ENCODE peak calls at places on chromosome 2, in six cellular contexts. F is psoas muscle; Y is IMR-90; W is mesenchymal stem cell; Q is effector memory CD4-positive, alpha-beta T cell; E is NT2/D1. L is an unnamed sample.

GRCh38 chr2:390959-391358 is 103.1 kb upstream of the ALKAL2 start:
- DNase-seq in Q (no peak), E (no peak), Y (no peak), F (no peak), W (no peak), L (no peak)

GRCh38 chr2:197298609-197299008 is 12.0 kb downstream of the ANKRD44 start:
- DNase-seq in W (no peak), F (no peak), Q (no peak), Y (no peak), E (no peak), L (no peak)

GRCh38 chr2:41313082-41313481 is 734.7 kb upstream of the PKDCC start:
- DNase-seq in W (peak; percentile 4), F (no peak), Q (no peak), E (no peak), Y (no peak), L (no peak)

GRCh38 chr2:10361220-10361588 is 58.5 kb downstream of the HPCAL1 start:
- DNase-seq in Q (no peak), E (no peak), Y (peak; percentile 36), F (no peak), W (no peak), L (no peak)

GRCh38 chr2:56648802-56649201 is 465.0 kb downstream of the CCDC85A start:
- DNase-seq in Y (no peak), F (no peak), Q (no peak), W (no peak), E (no peak), L (no peak)

GRCh38 chr2:7071137-7071536 is 153.9 kb downstream of the RNF144A start:
- DNase-seq in Y (no peak), Q (no peak), F (no peak), W (no peak), E (no peak), L (no peak)

GRCh38 chr2:159557437-159558034 is 58.8 kb downstream of the BAZ2B start:
- DNase-seq in W (peak; percentile 35), E (no peak), Y (peak; percentile 8), Q (no peak), F (no peak), L (peak; percentile 6)

GRCh38 chr2:241665731-241666440 is 20.7 kb downstream of the DTYMK start:
- DNase-seq in W (no peak), Q (no peak), F (no peak), Y (no peak), E (no peak), L (peak; percentile 35)

GRCh38 chr2:24721470-24721869 is 71.7 kb downstream of the PTRHD1 start:
- DNase-seq in F (peak; percentile 89), E (no peak), Q (no peak), W (peak; percentile 92), Y (peak; percentile 93), L (no peak)

GRCh38 chr2:203583084-203583695 is 48.1 kb upstream of the RAPH1 start:
- DNase-seq in F (no peak), W (no peak), Q (no peak), E (no peak), Y (no peak), L (no peak)

GRCh38 chr2:240397542-240397916 is 37.9 kb upstream of the GPC1 start:
- DNase-seq in Q (no peak), E (no peak), F (no peak), W (no peak), Y (no peak), L (peak; percentile 31)

GRCh38 chr2:240925191-240925575 is 19.0 kb downstream of the CROCC2 start:
- DNase-seq in Q (no peak), Y (no peak), E (no peak), F (peak; percentile 41), W (no peak), L (peak; percentile 74)

GRCh38 chr2:158491072-158491471 is 34.3 kb downstream of the PKP4 start:
- DNase-seq in E (no peak), W (no peak), Y (no peak), Q (no peak), F (no peak), L (no peak)

GRCh38 chr2:80489718-80490117 is 185.2 kb upstream of the LRRTM1 start:
- DNase-seq in E (no peak), Y (peak; percentile 57), F (no peak), Q (no peak), W (peak; percentile 39), L (no peak)

GRCh38 chr2:176653856-176654443 is 384.7 kb downstream of the MTX2 start:
- DNase-seq in Y (peak; percentile 55), E (peak; percentile 83), Q (no peak), F (peak; percentile 76), W (peak; percentile 69), L (peak; percentile 47)

GRCh38 chr2:100292022-100292580 is 30.2 kb downstream of the LONRF2 start:
- DNase-seq in E (peak; percentile 73), Q (peak; percentile 23), Y (peak; percentile 96), W (peak; percentile 98), F (no peak), L (peak; percentile 37)

GRCh38 chr2:10085852-10086148 is 5.6 kb upstream of the CYS1 start:
- DNase-seq in W (no peak), E (no peak), Y (no peak), Q (no peak), F (no peak), L (no peak)

GRCh38 chr2:168097431-168097830 is 150.0 kb downstream of the STK39 start:
- DNase-seq in Y (no peak), W (no peak), E (no peak), Q (no peak), F (no peak), L (no peak)

GRCh38 chr2:190093793-190094192 is 31.3 kb upstream of the MSTN start:
- DNase-seq in F (no peak), Q (no peak), W (peak; percentile 54), Y (peak; percentile 38), E (no peak), L (no peak)

GRCh38 chr2:80896576-80896975 is 592.0 kb upstream of the LRRTM1 start:
- DNase-seq in Y (no peak), W (no peak), E (no peak), Q (no peak), F (no peak), L (no peak)

GRCh38 chr2:12555012-12555645 is 161.6 kb upstream of the TRIB2 start:
- DNase-seq in F (no peak), W (peak; percentile 63), Q (no peak), E (no peak), Y (peak; percentile 80), L (no peak)

GRCh38 chr2:32058130-32058529 is 5.2 kb upstream of the SPAST start:
- DNase-seq in Y (peak; percentile 67), W (peak; percentile 61), E (no peak), F (no peak), Q (no peak), L (no peak)

GRCh38 chr2:226977775-226978190 is 141.9 kb downstream of the RHBDD1 start:
- DNase-seq in W (peak; percentile 61), Q (no peak), E (no peak), F (no peak), Y (peak; percentile 74), L (no peak)

GRCh38 chr2:134402385-134402784 is 148.5 kb downstream of the MGAT5 start:
- DNase-seq in Q (no peak), Y (peak; percentile 64), F (peak; percentile 65), W (peak; percentile 46), E (no peak), L (no peak)

GRCh38 chr2:9205963-9206948 is at the start of gene ASAP2:
- DNase-seq in Q (no peak), F (peak; percentile 86), Y (peak; percentile 68), W (peak; percentile 77), E (peak; percentile 46), L (peak; percentile 99)

GRCh38 chr2:45825001-45825651 is 173.7 kb downstream of the PRKCE start:
- DNase-seq in Q (no peak), E (no peak), W (no peak), F (no peak), Y (no peak), L (peak; percentile 59)

GRCh38 chr2:234245945-234246344 is 195.4 kb downstream of the SPP2 start:
- DNase-seq in Y (peak; percentile 96), Q (no peak), E (no peak), F (no peak), W (peak; percentile 88), L (no peak)

GRCh38 chr2:174338626-174339570 is 4.1 kb downstream of the SP9 start:
- DNase-seq in F (no peak), Y (no peak), E (no peak), W (peak; percentile 33), Q (no peak), L (peak; percentile 67)

GRCh38 chr2:174339571-174339966 is 4.8 kb downstream of the SP9 start:
- DNase-seq in F (no peak), Y (no peak), E (no peak), W (no peak), Q (no peak), L (no peak)

GRCh38 chr2:174336403-174337336 is 1.9 kb downstream of the SP9 start:
- DNase-seq in Q (no peak), F (peak; percentile 66), Y (no peak), E (no peak), W (peak; percentile 7), L (peak; percentile 91)

GRCh38 chr2:174337337-174338154 is 2.8 kb downstream of the SP9 start:
- DNase-seq in Y (no peak), Q (no peak), E (no peak), F (no peak), W (peak; percentile 50), L (peak; percentile 82)

GRCh38 chr2:174338155-174338495 is 3.4 kb downstream of the SP9 start:
- DNase-seq in Y (no peak), W (no peak), F (no peak), Q (no peak), E (no peak), L (no peak)
- H3K4me3 ChIP-seq in Y (no peak overlapping the region), W (peak overlapping the region; percentile 62), F (peak overlapping the region; percentile 70), Q (no peak overlapping the region), E (no peak overlapping the region), L (no peak overlapping the region)

GRCh38 chr2:28948160-28948559 is 32.9 kb upstream of the TOGARAM2 start:
- DNase-seq in Q (no peak), Y (no peak), E (no peak), W (no peak), F (no peak), L (no peak)
- H3K36me3 ChIP-seq in Q (peaks cover 47% of the 10 kb centered on the region), Y (peaks cover 19% of the 10 kb centered on the region), E (peaks cover 59% of the 10 kb centered on the region), W (peaks cover 66% of the 10 kb centered on the region), F (peaks cover 64% of the 10 kb centered on the region), L (peaks cover 35% of the 10 kb centered on the region)

DNA sequence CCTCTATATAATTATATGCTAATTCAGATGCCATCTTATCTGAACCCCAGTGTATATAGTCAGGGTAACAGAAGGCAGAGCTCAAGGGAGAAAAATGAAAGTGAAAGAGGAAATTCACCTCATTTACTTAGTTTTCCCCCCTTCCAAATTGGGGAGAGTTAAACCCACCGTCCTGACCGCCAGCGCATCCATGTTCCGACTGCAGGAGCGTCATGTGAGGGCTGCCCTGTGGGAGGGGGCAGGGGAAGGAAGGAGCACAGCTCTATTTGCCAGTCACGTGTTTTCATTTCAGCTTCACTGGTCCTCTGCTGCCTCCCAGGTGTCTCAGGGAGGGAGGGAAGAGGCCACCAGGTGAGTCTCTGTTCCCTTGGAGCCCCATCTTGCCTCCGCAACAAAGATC is 13.2 kb downstream of the CNNM4 start:
- DNase-seq in E (no peak), F (no peak), Y (no peak), W (peak; percentile 13), Q (peak; percentile 31), L (peak; percentile 74)
- H3K4me3 ChIP-seq in E (no peak overlapping the region), F (no peak overlapping the region), Y (no peak overlapping the region), W (no peak overlapping the region), Q (peak overlapping the region; percentile 80), L (no peak overlapping the region)

DNA sequence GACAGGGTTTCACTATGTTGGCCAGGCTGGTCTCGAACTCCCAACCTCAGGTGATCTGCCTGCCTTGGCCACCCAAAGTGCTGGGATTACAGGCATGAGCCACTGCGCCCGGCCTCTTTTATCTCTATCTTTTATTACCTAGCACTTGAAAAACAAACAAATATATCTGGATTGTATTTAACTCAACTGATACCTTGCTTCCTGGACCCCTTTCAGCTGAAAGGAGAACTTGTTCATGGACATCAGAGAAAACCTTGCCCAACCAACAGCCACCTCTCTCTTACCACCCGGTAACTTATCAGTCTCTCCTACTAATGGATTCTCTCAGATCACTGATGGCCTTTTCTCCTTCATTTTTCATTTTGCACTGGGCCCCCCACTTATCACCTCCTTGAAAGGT is 6.8 kb downstream of the RETSAT start:
- DNase-seq in Q (no peak), Y (no peak), E (no peak), F (no peak), W (no peak), L (no peak)
- H3K36me3 ChIP-seq in Q (peaks cover 57% of the 10 kb centered on the region), Y (peaks cover 53% of the 10 kb centered on the region), E (peaks cover 59% of the 10 kb centered on the region), F (peaks cover 94% of the 10 kb centered on the region), W (peaks cover 78% of the 10 kb centered on the region), L (peaks cover 11% of the 10 kb centered on the region)

L was measured in H7.